ENCODE peak calls at places on chromosome 10, in nine cellular contexts. One of them, this sample, is unnamed. For H3K27me3 and H3K9me3, the result is how much of the 10 kb centered on the place peaks cover.

GRCh38 chr10:15804109-15804508 is 56.2 kb downstream of the MINDY3 start:
- DNase-seq in heart left ventricle: no peak
- DNase-seq in fibroblast of lung: no peak
- DNase-seq in psoas muscle: no peak
- DNase-seq in CD8-positive, alpha-beta memory T cell: no peak
- DNase-seq in CD4-positive, alpha-beta memory T cell: no peak
- DNase-seq in NT2/D1: no peak
- DNase-seq in GM23248: no peak
- DNase-seq in neuronal stem cell: no peak
- DNase-seq in this sample: no peak

GRCh38 chr10:33066558-33067236 is 108.7 kb upstream of the ITGB1 start:
- DNase-seq in CD8-positive, alpha-beta memory T cell: no peak
- DNase-seq in GM23248: peak
- DNase-seq in NT2/D1: no peak
- DNase-seq in CD4-positive, alpha-beta memory T cell: no peak
- DNase-seq in fibroblast of lung: peak
- DNase-seq in heart left ventricle: no peak
- DNase-seq in neuronal stem cell: no peak
- DNase-seq in psoas muscle: no peak
- DNase-seq in this sample: no peak

GRCh38 chr10:25696013-25696708 is 237.9 kb upstream of the MYO3A start:
- DNase-seq in neuronal stem cell: no peak
- DNase-seq in psoas muscle: no peak
- DNase-seq in heart left ventricle: no peak
- DNase-seq in CD4-positive, alpha-beta memory T cell: no peak
- DNase-seq in CD8-positive, alpha-beta memory T cell: no peak
- DNase-seq in fibroblast of lung: no peak
- DNase-seq in GM23248: no peak
- DNase-seq in NT2/D1: no peak
- DNase-seq in this sample: no peak

GRCh38 chr10:128046156-128046933 is 79.9 kb downstream of the MKI67 start:
- DNase-seq in CD4-positive, alpha-beta memory T cell: no peak
- DNase-seq in fibroblast of lung: no peak
- DNase-seq in CD8-positive, alpha-beta memory T cell: no peak
- DNase-seq in NT2/D1: no peak
- DNase-seq in neuronal stem cell: no peak
- DNase-seq in heart left ventricle: no peak
- DNase-seq in GM23248: no peak
- DNase-seq in psoas muscle: no peak
- DNase-seq in this sample: no peak

GRCh38 chr10:19629559-19629958 is 186.7 kb upstream of the PLXDC2 start:
- DNase-seq in CD4-positive, alpha-beta memory T cell: no peak
- DNase-seq in neuronal stem cell: peak
- DNase-seq in GM23248: peak
- DNase-seq in fibroblast of lung: peak
- DNase-seq in psoas muscle: peak
- DNase-seq in NT2/D1: no peak
- DNase-seq in heart left ventricle: peak
- DNase-seq in CD8-positive, alpha-beta memory T cell: no peak
- DNase-seq in this sample: peak

GRCh38 chr10:120460776-120461175 is 3.7 kb downstream of the PLPP4 start:
- DNase-seq in CD8-positive, alpha-beta memory T cell: no peak
- DNase-seq in CD4-positive, alpha-beta memory T cell: no peak
- DNase-seq in psoas muscle: no peak
- DNase-seq in fibroblast of lung: peak
- DNase-seq in neuronal stem cell: no peak
- DNase-seq in NT2/D1: no peak
- DNase-seq in GM23248: peak
- DNase-seq in heart left ventricle: no peak
- DNase-seq in this sample: no peak

GRCh38 chr10:124529661-124530214 is 68.1 kb downstream of the LHPP start:
- DNase-seq in NT2/D1: no peak
- DNase-seq in heart left ventricle: peak
- DNase-seq in CD4-positive, alpha-beta memory T cell: no peak
- DNase-seq in fibroblast of lung: no peak
- DNase-seq in psoas muscle: peak
- DNase-seq in neuronal stem cell: no peak
- DNase-seq in CD8-positive, alpha-beta memory T cell: no peak
- DNase-seq in GM23248: peak
- DNase-seq in this sample: no peak

GRCh38 chr10:132488231-132488821 is 49.3 kb upstream of the INPP5A start:
- DNase-seq in heart left ventricle: no peak
- DNase-seq in psoas muscle: peak
- DNase-seq in GM23248: no peak
- DNase-seq in fibroblast of lung: no peak
- DNase-seq in neuronal stem cell: no peak
- DNase-seq in NT2/D1: no peak
- DNase-seq in CD8-positive, alpha-beta memory T cell: no peak
- DNase-seq in CD4-positive, alpha-beta memory T cell: no peak
- DNase-seq in this sample: no peak

GRCh38 chr10:50648089-50648934 is 24.6 kb upstream of the SGMS1 start:
- DNase-seq in CD8-positive, alpha-beta memory T cell: no peak
- DNase-seq in neuronal stem cell: no peak
- DNase-seq in NT2/D1: no peak
- DNase-seq in CD4-positive, alpha-beta memory T cell: no peak
- DNase-seq in psoas muscle: no peak
- DNase-seq in heart left ventricle: no peak
- DNase-seq in GM23248: no peak
- DNase-seq in fibroblast of lung: no peak
- DNase-seq in this sample: no peak

GRCh38 chr10:49254556-49255318 is 44.2 kb upstream of the C10orf71 start:
- DNase-seq in NT2/D1: no peak
- DNase-seq in CD4-positive, alpha-beta memory T cell: peak
- DNase-seq in psoas muscle: no peak
- DNase-seq in fibroblast of lung: no peak
- DNase-seq in CD8-positive, alpha-beta memory T cell: peak
- DNase-seq in GM23248: no peak
- DNase-seq in heart left ventricle: peak
- DNase-seq in neuronal stem cell: no peak
- DNase-seq in this sample: no peak

GRCh38 chr10:78146200-78146599 is 112.5 kb downstream of the RPS24 start:
- DNase-seq in CD4-positive, alpha-beta memory T cell: no peak
- DNase-seq in psoas muscle: no peak
- DNase-seq in neuronal stem cell: no peak
- DNase-seq in CD8-positive, alpha-beta memory T cell: no peak
- DNase-seq in GM23248: no peak
- DNase-seq in heart left ventricle: no peak
- DNase-seq in fibroblast of lung: no peak
- DNase-seq in NT2/D1: no peak
- DNase-seq in this sample: no peak
- H3K27me3 ChIP-seq in CD4-positive, alpha-beta memory T cell: under half
- H3K27me3 ChIP-seq in psoas muscle: under half
- H3K27me3 ChIP-seq in neuronal stem cell: under half
- H3K27me3 ChIP-seq in CD8-positive, alpha-beta memory T cell: under half
- H3K27me3 ChIP-seq in GM23248: under half
- H3K27me3 ChIP-seq in heart left ventricle: under half
- H3K27me3 ChIP-seq in fibroblast of lung: under half
- H3K27me3 ChIP-seq in NT2/D1: under half
- H3K27me3 ChIP-seq in this sample: under half

GRCh38 chr10:37285063-37285462 is 159.7 kb downstream of the ANKRD30A start:
- DNase-seq in CD8-positive, alpha-beta memory T cell: no peak
- DNase-seq in CD4-positive, alpha-beta memory T cell: no peak
- DNase-seq in neuronal stem cell: no peak
- DNase-seq in heart left ventricle: no peak
- DNase-seq in psoas muscle: no peak
- DNase-seq in fibroblast of lung: no peak
- DNase-seq in NT2/D1: no peak
- DNase-seq in GM23248: no peak
- DNase-seq in this sample: no peak

GRCh38 chr10:37289833-37290464 is 164.6 kb downstream of the ANKRD30A start:
- DNase-seq in CD4-positive, alpha-beta memory T cell: no peak
- DNase-seq in fibroblast of lung: no peak
- DNase-seq in GM23248: no peak
- DNase-seq in CD8-positive, alpha-beta memory T cell: no peak
- DNase-seq in heart left ventricle: no peak
- DNase-seq in neuronal stem cell: no peak
- DNase-seq in psoas muscle: no peak
- DNase-seq in NT2/D1: no peak
- DNase-seq in this sample: no peak
- H3K9me3 ChIP-seq in CD4-positive, alpha-beta memory T cell: under half
- H3K9me3 ChIP-seq in fibroblast of lung: under half
- H3K9me3 ChIP-seq in GM23248: under half
- H3K9me3 ChIP-seq in CD8-positive, alpha-beta memory T cell: under half
- H3K9me3 ChIP-seq in heart left ventricle: under half
- H3K9me3 ChIP-seq in neuronal stem cell: under half
- H3K9me3 ChIP-seq in psoas muscle: under half
- H3K9me3 ChIP-seq in NT2/D1: under half
- H3K9me3 ChIP-seq in this sample: under half

GRCh38 chr10:97270523-97271154 is 21.8 kb downstream of the ARHGAP19 start:
- DNase-seq in NT2/D1: no peak
- DNase-seq in GM23248: peak
- DNase-seq in heart left ventricle: no peak
- DNase-seq in CD8-positive, alpha-beta memory T cell: no peak
- DNase-seq in psoas muscle: no peak
- DNase-seq in fibroblast of lung: peak
- DNase-seq in CD4-positive, alpha-beta memory T cell: no peak
- DNase-seq in neuronal stem cell: no peak
- DNase-seq in this sample: no peak

GRCh38 chr10:97277551-97277950 is 14.9 kb downstream of the ARHGAP19 start:
- DNase-seq in neuronal stem cell: no peak
- DNase-seq in heart left ventricle: no peak
- DNase-seq in GM23248: no peak
- DNase-seq in CD4-positive, alpha-beta memory T cell: no peak
- DNase-seq in NT2/D1: no peak
- DNase-seq in fibroblast of lung: no peak
- DNase-seq in CD8-positive, alpha-beta memory T cell: no peak
- DNase-seq in psoas muscle: no peak
- DNase-seq in this sample: no peak

GRCh38 chr10:97273700-97274099 is 18.7 kb downstream of the ARHGAP19 start:
- DNase-seq in NT2/D1: no peak
- DNase-seq in CD8-positive, alpha-beta memory T cell: no peak
- DNase-seq in heart left ventricle: no peak
- DNase-seq in CD4-positive, alpha-beta memory T cell: no peak
- DNase-seq in fibroblast of lung: no peak
- DNase-seq in GM23248: no peak
- DNase-seq in psoas muscle: no peak
- DNase-seq in neuronal stem cell: no peak
- DNase-seq in this sample: no peak

GRCh38 chr10:97278491-97278989 is 13.9 kb downstream of the ARHGAP19 start:
- DNase-seq in heart left ventricle: no peak
- DNase-seq in GM23248: peak
- DNase-seq in neuronal stem cell: no peak
- DNase-seq in CD4-positive, alpha-beta memory T cell: peak
- DNase-seq in fibroblast of lung: peak
- DNase-seq in psoas muscle: no peak
- DNase-seq in NT2/D1: no peak
- DNase-seq in CD8-positive, alpha-beta memory T cell: no peak
- DNase-seq in this sample: no peak

GRCh38 chr10:97274828-97275227 is 17.6 kb downstream of the ARHGAP19 start:
- DNase-seq in heart left ventricle: no peak
- DNase-seq in fibroblast of lung: no peak
- DNase-seq in CD4-positive, alpha-beta memory T cell: no peak
- DNase-seq in psoas muscle: no peak
- DNase-seq in CD8-positive, alpha-beta memory T cell: no peak
- DNase-seq in NT2/D1: no peak
- DNase-seq in neuronal stem cell: no peak
- DNase-seq in GM23248: no peak
- DNase-seq in this sample: no peak
- H3K4me3 ChIP-seq in heart left ventricle: no peak
- H3K4me3 ChIP-seq in fibroblast of lung: no peak
- H3K4me3 ChIP-seq in CD4-positive, alpha-beta memory T cell: no peak
- H3K4me3 ChIP-seq in psoas muscle: no peak
- H3K4me3 ChIP-seq in CD8-positive, alpha-beta memory T cell: no peak
- H3K4me3 ChIP-seq in NT2/D1: no peak
- H3K4me3 ChIP-seq in neuronal stem cell: no peak
- H3K4me3 ChIP-seq in GM23248: no peak
- H3K4me3 ChIP-seq in this sample: no peak

DNA sequence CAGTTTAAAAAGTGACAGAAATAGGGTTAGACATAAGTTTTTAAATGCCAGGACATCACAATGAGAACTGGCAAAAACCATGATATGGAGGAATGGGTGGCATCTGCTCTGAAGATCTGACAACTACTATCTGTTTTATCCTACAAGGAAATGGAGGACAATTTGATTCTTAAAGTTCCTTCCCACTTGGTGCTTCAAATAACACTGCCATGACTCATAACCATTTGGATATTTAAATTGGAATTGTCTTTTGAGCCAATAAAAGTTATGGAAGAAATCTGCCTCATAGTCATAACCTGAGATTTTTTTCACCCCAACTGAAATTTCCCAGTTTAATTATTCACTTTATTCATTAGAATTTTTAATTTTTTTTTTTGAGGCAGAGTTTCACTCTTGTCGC is 87.3 kb upstream of the HPS1 start:
- DNase-seq in CD8-positive, alpha-beta memory T cell: no peak
- DNase-seq in NT2/D1: no peak
- DNase-seq in psoas muscle: no peak
- DNase-seq in neuronal stem cell: no peak
- DNase-seq in GM23248: peak
- DNase-seq in CD4-positive, alpha-beta memory T cell: no peak
- DNase-seq in fibroblast of lung: no peak
- DNase-seq in heart left ventricle: no peak
- DNase-seq in this sample: no peak
- H3K27me3 ChIP-seq in CD8-positive, alpha-beta memory T cell: under half
- H3K27me3 ChIP-seq in NT2/D1: under half
- H3K27me3 ChIP-seq in psoas muscle: under half
- H3K27me3 ChIP-seq in neuronal stem cell: under half
- H3K27me3 ChIP-seq in GM23248: under half
- H3K27me3 ChIP-seq in CD4-positive, alpha-beta memory T cell: under half
- H3K27me3 ChIP-seq in fibroblast of lung: under half
- H3K27me3 ChIP-seq in heart left ventricle: under half
- H3K27me3 ChIP-seq in this sample: under half

GRCh38 chr10:126043389-126043788 is 147.0 kb downstream of the FANK1 start:
- DNase-seq in NT2/D1: no peak
- DNase-seq in heart left ventricle: no peak
- DNase-seq in GM23248: no peak
- DNase-seq in fibroblast of lung: no peak
- DNase-seq in CD8-positive, alpha-beta memory T cell: no peak
- DNase-seq in CD4-positive, alpha-beta memory T cell: no peak
- DNase-seq in neuronal stem cell: no peak
- DNase-seq in psoas muscle: no peak
- DNase-seq in this sample: no peak
- H3K9me3 ChIP-seq in NT2/D1: under half
- H3K9me3 ChIP-seq in heart left ventricle: under half
- H3K9me3 ChIP-seq in GM23248: under half
- H3K9me3 ChIP-seq in fibroblast of lung: under half
- H3K9me3 ChIP-seq in CD8-positive, alpha-beta memory T cell: under half
- H3K9me3 ChIP-seq in CD4-positive, alpha-beta memory T cell: under half
- H3K9me3 ChIP-seq in neuronal stem cell: under half
- H3K9me3 ChIP-seq in psoas muscle: under half
- H3K9me3 ChIP-seq in this sample: under half